ENCODE peak calls at places on chromosomes 16 and 17, in nine cellular contexts. V, W, J, B, M, R, E, Z and C are unnamed samples.

GRCh38 chr17:21242780-21243515 is 10.3 kb downstream of the NATD1 start:
- DNase-seq in R (no peak), E (no peak), B (no peak), M (no peak), J (no peak), V (no peak), W (no peak), Z (no peak), C (no peak)

GRCh38 chr16:66618588-66618987 is 14.1 kb downstream of the CMTM3 start:
- DNase-seq in R (no peak), B (peak; percentile 98), V (peak; percentile 79), Z (peak; percentile 94), W (peak; percentile 88), J (peak; percentile 94), M (no peak), E (peak; percentile 75), C (peak; percentile 96)

GRCh38 chr16:50711862-50712567 is 18.6 kb downstream of the NOD2 start:
- DNase-seq in Z (no peak), M (no peak), B (no peak), R (no peak), E (no peak), V (no peak), W (no peak), J (no peak), C (no peak)

GRCh38 chr17:45311762-45312476 is 4.9 kb downstream of the MAP3K14 start:
- DNase-seq in R (peak; percentile 95), Z (no peak), M (no peak), W (no peak), E (peak; percentile 73), J (peak; percentile 96), B (peak; percentile 63), V (no peak), C (peak; percentile 94)

GRCh38 chr16:84194470-84195200 is 3.7 kb downstream of the ADAD2 start:
- DNase-seq in Z (no peak), R (peak; percentile 17), M (no peak), W (no peak), V (no peak), J (no peak), B (no peak), E (no peak), C (no peak)

GRCh38 chr16:64920211-64920610 is 201.7 kb downstream of the CDH11 start:
- DNase-seq in B (no peak), W (peak; percentile 29), R (no peak), M (no peak), J (no peak), V (no peak), E (no peak), Z (no peak), C (no peak)

GRCh38 chr16:583815-584591 is 5.9 kb upstream of the RAB40C start:
- DNase-seq in E (no peak), W (no peak), J (no peak), R (no peak), B (no peak), Z (no peak), V (no peak), M (no peak), C (no peak)

GRCh38 chr16:72990003-72990521 is 57.9 kb downstream of the ZFHX3 start:
- DNase-seq in Z (peak; percentile 88), R (no peak), E (peak; percentile 94), W (peak; percentile 78), M (peak; percentile 45), J (peak; percentile 83), B (peak; percentile 68), V (peak; percentile 27), C (peak; percentile 87)

GRCh38 chr16:30758988-30759461 is 2.8 kb downstream of the CFAP119 start:
- DNase-seq in Z (no peak), M (no peak), J (no peak), V (no peak), E (no peak), W (no peak), B (no peak), R (no peak), C (no peak)

GRCh38 chr17:82959990-82960418 is 119.4 kb upstream of the METRNL start:
- DNase-seq in Z (no peak), J (no peak), M (no peak), V (no peak), R (no peak), B (no peak), E (no peak), W (no peak), C (no peak)

GRCh38 chr16:19886061-19886792 is 1.6 kb upstream of the GPRC5B start:
- DNase-seq in B (peak; percentile 75), M (peak; percentile 81), W (peak; percentile 85), E (peak; percentile 87), R (peak; percentile 83), V (no peak), J (peak; percentile 73), Z (peak; percentile 79), C (peak; percentile 76)
- TF ChIP-seq CTCF in B (peak; percentile 99), M (peak; percentile 99), W (peak; percentile 100), E (peak; percentile 100), R (peak; percentile 99), V (no peak), J (peak; percentile 100), Z (peak; percentile 100), C (peak; percentile 98)

DNA sequence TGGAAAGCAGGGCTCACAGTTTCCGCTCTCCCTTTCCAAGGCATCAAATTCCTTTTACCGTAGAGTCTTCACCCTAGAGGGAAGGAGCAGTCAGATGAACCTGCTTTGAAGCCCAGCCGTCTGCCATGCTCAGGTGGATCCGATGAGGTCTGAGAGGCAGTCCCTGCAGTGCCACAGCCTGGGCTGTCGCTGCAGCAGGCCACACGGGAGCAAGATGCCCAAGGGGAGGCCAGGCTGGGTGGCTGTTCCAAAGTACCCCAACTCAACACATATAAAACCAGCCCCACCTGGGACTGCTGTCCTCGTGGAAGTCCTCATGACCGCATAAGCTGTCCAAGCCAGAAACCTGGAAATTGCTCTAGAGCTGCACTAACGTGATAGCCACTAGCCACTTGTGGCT is 4.9 kb upstream of the LIMD2 start:
- DNase-seq in Z (no peak), W (no peak), V (no peak), J (no peak), R (no peak), M (no peak), E (no peak), B (no peak), C (no peak)
- TF ChIP-seq CTCF in Z (no peak), W (no peak), V (no peak), J (no peak), R (no peak), M (no peak), E (no peak), B (no peak), C (no peak)

DNA sequence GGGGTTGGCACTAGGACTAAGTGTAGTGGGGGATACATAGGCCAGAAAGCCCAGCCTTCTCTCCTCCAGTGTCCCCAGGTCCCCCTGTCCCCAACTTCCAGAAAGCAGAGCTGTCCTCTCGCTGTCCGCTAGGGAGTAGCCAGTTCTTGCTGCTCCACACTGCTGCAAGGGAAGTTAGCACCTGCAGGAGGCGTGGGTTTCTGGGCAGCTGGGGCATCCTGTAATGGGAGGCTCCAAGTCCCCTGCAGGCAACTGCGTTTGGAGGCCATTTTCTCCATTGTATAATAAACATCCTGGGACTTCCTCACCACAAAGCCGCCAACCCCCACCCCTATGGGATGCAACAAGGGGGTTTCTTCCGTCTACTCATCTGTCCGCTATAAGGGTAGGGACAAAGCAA is 1.7 kb downstream of the RPRML start:
- DNase-seq in E (no peak), R (no peak), B (peak; percentile 18), J (peak; percentile 61), M (peak; percentile 93), W (peak; percentile 39), V (no peak), Z (peak; percentile 16), C (peak; percentile 40)
- TF ChIP-seq CTCF in E (no peak), R (no peak), B (peak; percentile 12), J (peak; percentile 55), M (peak; percentile 73), W (peak; percentile 37), V (no peak), Z (peak; percentile 28), C (no peak)

GRCh38 chr17:61261001-61261587 is 138.5 kb upstream of the TBX2 start:
- DNase-seq in R (no peak), V (no peak), J (no peak), W (no peak), B (no peak), E (no peak), Z (no peak), M (no peak), C (no peak)
- TF ChIP-seq CTCF in R (no peak), V (no peak), J (no peak), W (no peak), B (no peak), E (no peak), Z (no peak), M (no peak), C (no peak)

GRCh38 chr17:9287301-9287700 is 266.0 kb downstream of the NTN1 start:
- DNase-seq in W (no peak), E (no peak), R (no peak), J (no peak), M (no peak), B (no peak), Z (no peak), V (no peak), C (no peak)

GRCh38 chr17:9294661-9295210 is 273.4 kb downstream of the NTN1 start:
- DNase-seq in B (no peak), J (no peak), M (no peak), R (no peak), W (no peak), Z (no peak), V (no peak), E (no peak), C (no peak)

GRCh38 chr17:9291912-9292562 is 270.7 kb downstream of the NTN1 start:
- DNase-seq in J (peak; percentile 40), M (peak; percentile 44), R (no peak), Z (peak; percentile 31), V (peak; percentile 3), E (peak; percentile 72), B (peak; percentile 25), W (peak; percentile 30), C (peak; percentile 20)

GRCh38 chr17:9290226-9290613 is 268.9 kb downstream of the NTN1 start:
- DNase-seq in R (no peak), J (no peak), M (no peak), V (no peak), B (no peak), E (no peak), Z (no peak), W (no peak), C (no peak)

GRCh38 chr17:9292563-9292941 is 271.2 kb downstream of the NTN1 start:
- DNase-seq in E (no peak), Z (no peak), W (no peak), R (no peak), J (no peak), B (no peak), V (no peak), M (no peak), C (no peak)
- TF ChIP-seq CTCF in E (no peak), Z (no peak), W (no peak), R (no peak), J (no peak), B (no peak), V (no peak), M (no peak), C (no peak)

DNA sequence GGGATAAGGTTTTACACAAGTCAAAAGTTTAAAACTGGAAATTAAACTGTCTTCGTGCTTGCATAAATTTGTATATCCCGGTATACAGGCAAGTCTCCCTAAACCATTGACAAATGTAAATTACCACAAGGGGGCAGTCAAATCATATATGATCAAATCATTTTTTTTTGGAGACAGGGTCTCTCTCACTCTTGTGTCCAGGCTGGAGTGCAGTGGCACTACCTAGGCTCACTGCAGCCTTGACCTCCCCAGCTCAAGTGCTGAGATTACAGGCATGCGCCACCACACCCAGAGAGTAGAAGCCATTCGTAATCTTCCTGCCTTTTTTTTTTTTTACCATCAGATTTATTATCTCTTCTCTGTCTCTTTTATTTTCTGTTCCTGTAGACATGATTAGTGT is 18.5 kb downstream of the TOP2A start:
- DNase-seq in M (peak; percentile 72), B (peak; percentile 74), Z (peak; percentile 84), E (no peak), R (peak; percentile 26), W (peak; percentile 80), V (peak; percentile 34), J (peak; percentile 68), C (peak; percentile 61)
- TF ChIP-seq CTCF in M (peak; percentile 61), B (peak; percentile 65), Z (peak; percentile 58), E (peak; percentile 55), R (peak; percentile 51), W (peak; percentile 59), V (peak; percentile 51), J (peak; percentile 49), C (peak; percentile 46)